ENCODE peak calls at places on chromosomes 16 and 17, in ten cellular contexts. Z is naive thymus-derived CD8-positive, alpha-beta T cell; A is HFFc6; V is RPMI7951; J is EH; N is CD8-positive, alpha-beta memory T cell; R is stimulated activated CD8-positive, alpha-beta memory T cell treated with anti-CD3 and anti-CD28 coated beads, Interleukin-7, amount 100 ng/mL, for 1 hour; E is GM13977; I is NCI-H510A; D is heart right ventricle. K is an unnamed sample.

GRCh38 chr17:38701504-38702165 is 3.4 kb upstream of the MLLT6 start:
- DNase-seq in Z (peak; percentile 60), A (no peak), V (no peak), J (peak; percentile 47), N (peak; percentile 65), R (no peak), E (peak; percentile 79), I (peak; percentile 62), D (no peak), K (peak; percentile 7)

GRCh38 chr17:82101767-82102679 is 4.0 kb upstream of the FASN start:
- DNase-seq in Z (no peak), A (no peak), V (no peak), J (no peak), N (no peak), R (no peak), E (no peak), I (no peak), D (no peak), K (no peak)

GRCh38 chr17:82835766-82836512 is 3.9 kb downstream of the ZNF750 start:
- DNase-seq in Z (no peak), A (no peak), V (no peak), J (no peak), N (no peak), R (no peak), E (no peak), I (peak; percentile 64), D (no peak), K (no peak)

GRCh38 chr17:30600830-30601494 is 123.8 kb downstream of the GOSR1 start:
- DNase-seq in Z (no peak), A (no peak), V (peak; percentile 9), J (peak; percentile 41), N (no peak), R (no peak), E (peak; percentile 54), I (no peak), D (no peak), K (peak; percentile 8)

GRCh38 chr17:82048571-82048971 is 3.0 kb downstream of the RFNG start:
- DNase-seq in Z (no peak), A (no peak), V (no peak), J (no peak), N (no peak), R (no peak), E (no peak), I (no peak), D (no peak), K (no peak)

GRCh38 chr16:58843675-58844074 is 109.6 kb upstream of the GOT2 start:
- DNase-seq in Z (no peak), A (peak; percentile 46), V (no peak), J (peak; percentile 49), N (no peak), R (no peak), E (peak; percentile 64), I (no peak), D (no peak), K (no peak)

GRCh38 chr17:43732961-43733360 is 25.6 kb downstream of the SOST start:
- DNase-seq in Z (no peak), A (peak; percentile 78), V (peak; percentile 88), J (peak; percentile 85), N (no peak), R (no peak), E (no peak), I (no peak), D (no peak), K (peak; percentile 92)

GRCh38 chr16:14181371-14182050 is 110.4 kb downstream of the MRTFB start:
- DNase-seq in Z (no peak), A (peak; percentile 83), V (peak; percentile 58), J (peak; percentile 89), N (no peak), R (no peak), E (no peak), I (no peak), D (no peak), K (peak; percentile 95)

GRCh38 chr17:34081269-34081668 is 173.8 kb upstream of the CCL2 start:
- DNase-seq in Z (no peak), A (no peak), V (peak; percentile 14), J (no peak), N (no peak), R (no peak), E (peak; percentile 34), I (no peak), D (no peak), K (no peak)

GRCh38 chr17:66495035-66495434 is 192.6 kb downstream of the PRKCA start:
- DNase-seq in Z (no peak), A (no peak), V (no peak), J (no peak), N (no peak), R (no peak), E (no peak), I (no peak), D (no peak), K (no peak)

GRCh38 chr17:79954281-79955166 is 81.1 kb downstream of the TBC1D16 start:
- DNase-seq in Z (no peak), A (no peak), V (no peak), J (no peak), N (no peak), R (no peak), E (no peak), I (no peak), D (no peak), K (no peak)

GRCh38 chr17:48153711-48154642 is 46.4 kb downstream of the SNX11 start:
- DNase-seq in Z (no peak), A (no peak), V (peak; percentile 50), J (peak; percentile 69), N (no peak), R (no peak), E (no peak), I (peak; percentile 87), D (no peak), K (peak; percentile 38)

GRCh38 chr16:48907906-48908634 is 298.1 kb upstream of the N4BP1 start:
- DNase-seq in Z (no peak), A (no peak), V (peak; percentile 19), J (no peak), N (no peak), R (no peak), E (peak; percentile 36), I (no peak), D (no peak), K (no peak)

GRCh38 chr16:15034266-15035162 is 21.4 kb downstream of the NTAN1 start:
- DNase-seq in Z (no peak), A (no peak), V (no peak), J (peak; percentile 54), N (no peak), R (no peak), E (no peak), I (no peak), D (no peak), K (no peak)

GRCh38 chr16:19503461-19504075 is 18.3 kb downstream of the GDE1 start:
- DNase-seq in Z (no peak), A (no peak), V (no peak), J (no peak), N (no peak), R (no peak), E (no peak), I (no peak), D (no peak), K (no peak)

GRCh38 chr16:84820771-84821170 is 986 bp downstream of the CRISPLD2 start:
- DNase-seq in Z (no peak), A (no peak), V (no peak), J (peak; percentile 37), N (no peak), R (no peak), E (no peak), I (no peak), D (no peak), K (no peak)

GRCh38 chr16:63745456-63745855 is 1376.4 kb downstream of the CDH11 start:
- DNase-seq in Z (no peak), A (no peak), V (no peak), J (no peak), N (no peak), R (no peak), E (no peak), I (no peak), D (no peak), K (no peak)

GRCh38 chr16:64321881-64322280 is 800.0 kb downstream of the CDH11 start:
- DNase-seq in Z (no peak), A (no peak), V (no peak), J (no peak), N (no peak), R (no peak), E (no peak), I (no peak), D (no peak), K (no peak)

GRCh38 chr17:38870259-38871165 is 654 bp downstream of the LASP1 start:
- DNase-seq in Z (peak; percentile 60), A (peak; percentile 51), V (peak; percentile 65), J (peak; percentile 73), N (peak; percentile 66), R (no peak), E (peak; percentile 83), I (no peak), D (peak; percentile 76), K (peak; percentile 78)

GRCh38 chr17:45248132-45248936 is 13.6 kb downstream of the SPATA32 start:
- DNase-seq in Z (peak; percentile 86), A (no peak), V (no peak), J (no peak), N (peak; percentile 79), R (peak; percentile 62), E (peak; percentile 92), I (peak; percentile 47), D (no peak), K (no peak)

GRCh38 chr17:15909481-15909991 is 35.4 kb upstream of the ADORA2B start:
- DNase-seq in Z (no peak), A (no peak), V (peak; percentile 49), J (peak; percentile 72), N (no peak), R (no peak), E (no peak), I (no peak), D (peak; percentile 63), K (no peak)

GRCh38 chr17:47905221-47905733 is 9.2 kb downstream of the SP2 start:
- DNase-seq in Z (no peak), A (peak; percentile 59), V (peak; percentile 80), J (peak; percentile 96), N (no peak), R (no peak), E (no peak), I (no peak), D (peak; percentile 88), K (no peak)

K was measured in HCEC 1CT.